ENCODE peak calls at places on chromosomes 2 and 18, in ten cellular contexts. One of them, this sample, is unnamed.

GRCh38 chr2:47904903-47905453 is 1.3 kb downstream of the FBXO11 start:
- DNase-seq in ovary: peak; percentile 68
- DNase-seq in K562: peak; percentile 30
- DNase-seq in lower leg skin: peak; percentile 16
- DNase-seq in erythroblast: peak; percentile 63
- DNase-seq in right lobe of liver: peak; percentile 58
- DNase-seq in NB4: peak; percentile 65
- DNase-seq in HCT116: no peak
- DNase-seq in body of pancreas: peak; percentile 43
- DNase-seq in A549: peak; percentile 22
- DNase-seq in this sample: peak; percentile 65

GRCh38 chr2:56580242-56580641 is 396.5 kb downstream of the CCDC85A start:
- DNase-seq in ovary: no peak
- DNase-seq in K562: no peak
- DNase-seq in lower leg skin: no peak
- DNase-seq in erythroblast: no peak
- DNase-seq in right lobe of liver: no peak
- DNase-seq in NB4: no peak
- DNase-seq in HCT116: no peak
- DNase-seq in body of pancreas: no peak
- DNase-seq in A549: no peak
- DNase-seq in this sample: no peak

GRCh38 chr18:22108674-22109073 is 60.7 kb upstream of the GATA6 start:
- DNase-seq in ovary: no peak
- DNase-seq in K562: peak; percentile 25
- DNase-seq in lower leg skin: no peak
- DNase-seq in erythroblast: no peak
- DNase-seq in right lobe of liver: peak; percentile 26
- DNase-seq in NB4: no peak
- DNase-seq in HCT116: peak; percentile 7
- DNase-seq in body of pancreas: peak; percentile 45
- DNase-seq in A549: peak; percentile 32
- DNase-seq in this sample: no peak

GRCh38 chr18:6236258-6236657 is 178.5 kb downstream of the L3MBTL4 start:
- DNase-seq in ovary: no peak
- DNase-seq in K562: no peak
- DNase-seq in lower leg skin: no peak
- DNase-seq in erythroblast: no peak
- DNase-seq in right lobe of liver: no peak
- DNase-seq in NB4: no peak
- DNase-seq in HCT116: no peak
- DNase-seq in body of pancreas: no peak
- DNase-seq in A549: no peak
- DNase-seq in this sample: no peak

GRCh38 chr2:236799391-236800048 is 229.9 kb downstream of the ACKR3 start:
- DNase-seq in ovary: no peak
- DNase-seq in K562: no peak
- DNase-seq in lower leg skin: no peak
- DNase-seq in erythroblast: no peak
- DNase-seq in right lobe of liver: no peak
- DNase-seq in NB4: no peak
- DNase-seq in HCT116: no peak
- DNase-seq in body of pancreas: no peak
- DNase-seq in A549: no peak
- DNase-seq in this sample: no peak

GRCh38 chr18:68177807-68178702 is 536.9 kb downstream of the TMX3 start:
- DNase-seq in ovary: no peak
- DNase-seq in K562: no peak
- DNase-seq in lower leg skin: no peak
- DNase-seq in erythroblast: no peak
- DNase-seq in right lobe of liver: no peak
- DNase-seq in NB4: no peak
- DNase-seq in HCT116: no peak
- DNase-seq in body of pancreas: peak; percentile 32
- DNase-seq in A549: no peak
- DNase-seq in this sample: no peak

GRCh38 chr2:151880586-151880985 is 52.4 kb upstream of the ARL5A start:
- DNase-seq in ovary: no peak
- DNase-seq in K562: no peak
- DNase-seq in lower leg skin: no peak
- DNase-seq in erythroblast: no peak
- DNase-seq in right lobe of liver: no peak
- DNase-seq in NB4: no peak
- DNase-seq in HCT116: no peak
- DNase-seq in body of pancreas: no peak
- DNase-seq in A549: no peak
- DNase-seq in this sample: no peak

GRCh38 chr2:170923799-170924198 is 5.3 kb upstream of the GORASP2 start:
- DNase-seq in ovary: no peak
- DNase-seq in K562: peak; percentile 30
- DNase-seq in lower leg skin: no peak
- DNase-seq in erythroblast: peak; percentile 52
- DNase-seq in right lobe of liver: no peak
- DNase-seq in NB4: peak; percentile 36
- DNase-seq in HCT116: no peak
- DNase-seq in body of pancreas: no peak
- DNase-seq in A549: no peak
- DNase-seq in this sample: no peak

GRCh38 chr2:170714156-170715061 is 728 bp upstream of the SP5 start:
- DNase-seq in ovary: peak; percentile 31
- DNase-seq in K562: peak; percentile 85
- DNase-seq in lower leg skin: no peak
- DNase-seq in erythroblast: peak; percentile 22
- DNase-seq in right lobe of liver: peak; percentile 72
- DNase-seq in NB4: peak; percentile 35
- DNase-seq in HCT116: no peak
- DNase-seq in body of pancreas: peak; percentile 59
- DNase-seq in A549: peak; percentile 6
- DNase-seq in this sample: peak; percentile 80

GRCh38 chr2:186460465-186460864 is 25.6 kb upstream of the ZC3H15 start:
- DNase-seq in ovary: no peak
- DNase-seq in K562: peak; percentile 23
- DNase-seq in lower leg skin: no peak
- DNase-seq in erythroblast: peak; percentile 11
- DNase-seq in right lobe of liver: no peak
- DNase-seq in NB4: peak; percentile 42
- DNase-seq in HCT116: no peak
- DNase-seq in body of pancreas: no peak
- DNase-seq in A549: peak; percentile 26
- DNase-seq in this sample: no peak

GRCh38 chr2:15302154-15302553 is 259.0 kb downstream of the NBAS start:
- DNase-seq in ovary: no peak
- DNase-seq in K562: peak; percentile 70
- DNase-seq in lower leg skin: no peak
- DNase-seq in erythroblast: peak; percentile 22
- DNase-seq in right lobe of liver: no peak
- DNase-seq in NB4: no peak
- DNase-seq in HCT116: no peak
- DNase-seq in body of pancreas: no peak
- DNase-seq in A549: no peak
- DNase-seq in this sample: no peak

GRCh38 chr2:160747771-160748170 is 254.2 kb upstream of the RBMS1 start:
- DNase-seq in ovary: no peak
- DNase-seq in K562: no peak
- DNase-seq in lower leg skin: no peak
- DNase-seq in erythroblast: no peak
- DNase-seq in right lobe of liver: no peak
- DNase-seq in NB4: no peak
- DNase-seq in HCT116: no peak
- DNase-seq in body of pancreas: no peak
- DNase-seq in A549: no peak
- DNase-seq in this sample: no peak

GRCh38 chr2:48414196-48414595 is 115.8 kb upstream of the STON1 start:
- DNase-seq in ovary: no peak
- DNase-seq in K562: no peak
- DNase-seq in lower leg skin: no peak
- DNase-seq in erythroblast: no peak
- DNase-seq in right lobe of liver: no peak
- DNase-seq in NB4: no peak
- DNase-seq in HCT116: no peak
- DNase-seq in body of pancreas: no peak
- DNase-seq in A549: no peak
- DNase-seq in this sample: no peak

GRCh38 chr2:191617589-191617988 is 60.3 kb upstream of the NABP1 start:
- DNase-seq in ovary: no peak
- DNase-seq in K562: no peak
- DNase-seq in lower leg skin: no peak
- DNase-seq in erythroblast: no peak
- DNase-seq in right lobe of liver: no peak
- DNase-seq in NB4: peak; percentile 15
- DNase-seq in HCT116: no peak
- DNase-seq in body of pancreas: no peak
- DNase-seq in A549: no peak
- DNase-seq in this sample: peak; percentile 59

GRCh38 chr2:230217424-230217823 is 2.4 kb downstream of the SP110 start:
- DNase-seq in ovary: no peak
- DNase-seq in K562: no peak
- DNase-seq in lower leg skin: no peak
- DNase-seq in erythroblast: no peak
- DNase-seq in right lobe of liver: no peak
- DNase-seq in NB4: no peak
- DNase-seq in HCT116: no peak
- DNase-seq in body of pancreas: no peak
- DNase-seq in A549: no peak
- DNase-seq in this sample: no peak

GRCh38 chr2:56713161-56713676 is 529.4 kb downstream of the CCDC85A start:
- DNase-seq in ovary: no peak
- DNase-seq in K562: no peak
- DNase-seq in lower leg skin: no peak
- DNase-seq in erythroblast: no peak
- DNase-seq in right lobe of liver: no peak
- DNase-seq in NB4: no peak
- DNase-seq in HCT116: no peak
- DNase-seq in body of pancreas: no peak
- DNase-seq in A549: no peak
- DNase-seq in this sample: no peak

GRCh38 chr2:23662941-23663729 is 263.8 kb downstream of the ATAD2B start:
- DNase-seq in ovary: peak; percentile 65
- DNase-seq in K562: no peak
- DNase-seq in lower leg skin: no peak
- DNase-seq in erythroblast: no peak
- DNase-seq in right lobe of liver: no peak
- DNase-seq in NB4: no peak
- DNase-seq in HCT116: no peak
- DNase-seq in body of pancreas: no peak
- DNase-seq in A549: no peak
- DNase-seq in this sample: no peak
- TF ChIP-seq POLR2A in ovary: no peak
- TF ChIP-seq POLR2A in K562: no peak
- TF ChIP-seq POLR2A in lower leg skin: no peak
- TF ChIP-seq POLR2A in erythroblast: no peak
- TF ChIP-seq POLR2A in right lobe of liver: no peak
- TF ChIP-seq POLR2A in NB4: no peak
- TF ChIP-seq POLR2A in HCT116: no peak
- TF ChIP-seq POLR2A in body of pancreas: no peak
- TF ChIP-seq POLR2A in A549: no peak
- TF ChIP-seq POLR2A in this sample: no peak

GRCh38 chr2:237968048-237968862 is 1.4 kb downstream of the UBE2F start:
- DNase-seq in ovary: no peak
- DNase-seq in K562: peak; percentile 52
- DNase-seq in lower leg skin: peak; percentile 67
- DNase-seq in erythroblast: peak; percentile 85
- DNase-seq in right lobe of liver: no peak
- DNase-seq in NB4: peak; percentile 93
- DNase-seq in HCT116: no peak
- DNase-seq in body of pancreas: no peak
- DNase-seq in A549: peak; percentile 31
- DNase-seq in this sample: no peak
- TF ChIP-seq POLR2A in ovary: no peak
- TF ChIP-seq POLR2A in K562: no peak
- TF ChIP-seq POLR2A in lower leg skin: no peak
- TF ChIP-seq POLR2A in erythroblast: peak; percentile 71
- TF ChIP-seq POLR2A in right lobe of liver: peak; percentile 21
- TF ChIP-seq POLR2A in NB4: no peak
- TF ChIP-seq POLR2A in HCT116: no peak
- TF ChIP-seq POLR2A in body of pancreas: no peak
- TF ChIP-seq POLR2A in A549: no peak
- TF ChIP-seq POLR2A in this sample: no peak

DNA sequence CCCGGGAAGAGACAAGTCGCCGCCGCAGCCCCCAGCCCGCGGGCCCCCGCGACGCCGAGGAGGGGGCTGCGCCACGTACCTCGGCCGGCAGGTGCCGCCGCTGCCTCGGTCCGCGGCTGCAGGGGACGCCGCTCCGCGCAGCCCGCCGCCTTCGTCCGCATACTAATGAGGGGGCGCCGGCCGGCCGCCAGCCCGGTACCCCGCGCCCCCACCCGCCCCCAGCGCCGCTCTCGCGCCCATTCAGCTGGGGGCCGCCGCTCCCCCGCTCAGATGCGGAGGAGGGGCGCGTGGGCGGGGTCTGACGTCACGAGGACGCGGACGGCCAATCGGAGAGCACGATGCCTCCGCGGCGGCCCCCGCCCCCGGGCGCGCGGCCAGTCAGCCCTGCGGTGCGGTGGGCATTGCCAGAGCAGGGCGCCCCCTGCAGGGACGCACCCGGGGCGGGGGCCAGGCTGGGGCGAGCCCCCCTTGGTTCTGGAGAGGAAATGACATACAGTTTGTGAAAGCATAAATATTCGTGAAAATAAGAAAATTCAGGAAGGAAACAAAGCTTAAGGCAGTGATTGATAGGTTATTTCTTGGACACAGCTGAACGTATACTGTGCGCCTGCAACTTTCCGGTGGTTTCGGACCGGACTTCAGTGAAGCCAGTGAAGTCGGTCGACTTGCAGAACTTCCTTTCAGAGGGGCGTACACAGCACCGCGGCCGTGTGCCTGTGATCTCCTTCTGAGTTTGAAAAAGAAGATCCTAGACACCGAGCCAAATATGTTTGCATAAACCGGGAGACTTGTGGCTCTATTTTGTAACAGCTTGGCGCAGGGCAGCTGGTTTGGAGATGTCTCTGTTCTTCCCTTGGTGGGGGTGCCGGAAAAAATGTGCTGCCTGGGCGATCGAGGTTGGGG is at the start of gene ST3GAL5:
- DNase-seq in ovary: peak; percentile 96
- DNase-seq in K562: peak; percentile 91
- DNase-seq in lower leg skin: peak; percentile 85
- DNase-seq in erythroblast: peak; percentile 79
- DNase-seq in right lobe of liver: peak; percentile 95
- DNase-seq in NB4: peak; percentile 89
- DNase-seq in HCT116: peak; percentile 67
- DNase-seq in body of pancreas: peak; percentile 89
- DNase-seq in A549: peak; percentile 92
- DNase-seq in this sample: peak; percentile 93
- TF ChIP-seq POLR2A in ovary: no peak
- TF ChIP-seq POLR2A in K562: peak; percentile 52
- TF ChIP-seq POLR2A in lower leg skin: no peak
- TF ChIP-seq POLR2A in erythroblast: no peak
- TF ChIP-seq POLR2A in right lobe of liver: peak; percentile 53
- TF ChIP-seq POLR2A in NB4: no peak
- TF ChIP-seq POLR2A in HCT116: no peak
- TF ChIP-seq POLR2A in body of pancreas: peak; percentile 35
- TF ChIP-seq POLR2A in A549: peak; percentile 22
- TF ChIP-seq POLR2A in this sample: no peak

DNA sequence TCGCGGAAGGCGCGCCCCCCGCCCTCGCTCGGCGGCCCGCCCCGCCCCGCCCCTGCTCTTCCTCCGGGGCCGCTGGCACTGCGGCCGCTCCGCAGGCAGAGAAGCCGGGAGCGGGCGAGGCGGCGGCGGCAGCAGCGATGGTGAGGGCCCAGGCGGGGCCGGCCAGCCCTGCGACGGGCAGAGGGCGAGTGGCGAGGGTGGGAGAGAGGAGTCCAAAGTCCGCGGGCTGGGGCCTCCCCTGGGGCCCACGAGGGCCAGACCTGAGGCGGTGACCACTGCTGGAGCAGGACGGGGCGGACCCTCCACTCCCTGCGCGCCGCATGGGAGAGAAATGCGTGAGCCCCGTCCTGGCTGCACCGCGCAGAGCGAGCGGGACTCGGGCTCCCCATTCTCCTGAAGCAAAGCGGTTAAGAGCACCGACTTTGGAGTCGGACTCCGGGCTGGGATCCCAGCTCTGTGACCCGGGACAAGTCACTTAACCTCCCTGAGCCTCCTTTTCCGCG is at the start of gene VAMP5:
- DNase-seq in ovary: peak; percentile 69
- DNase-seq in K562: no peak
- DNase-seq in lower leg skin: no peak
- DNase-seq in erythroblast: peak; percentile 35
- DNase-seq in right lobe of liver: peak; percentile 67
- DNase-seq in NB4: no peak
- DNase-seq in HCT116: no peak
- DNase-seq in body of pancreas: no peak
- DNase-seq in A549: no peak
- DNase-seq in this sample: peak; percentile 73
- TF ChIP-seq POLR2A in ovary: no peak
- TF ChIP-seq POLR2A in K562: no peak
- TF ChIP-seq POLR2A in lower leg skin: no peak
- TF ChIP-seq POLR2A in erythroblast: no peak
- TF ChIP-seq POLR2A in right lobe of liver: peak; percentile 39
- TF ChIP-seq POLR2A in NB4: no peak
- TF ChIP-seq POLR2A in HCT116: no peak
- TF ChIP-seq POLR2A in body of pancreas: no peak
- TF ChIP-seq POLR2A in A549: no peak
- TF ChIP-seq POLR2A in this sample: peak; percentile 10

This sample was measured in Peyer's patch.